ENCODE peak calls at places on chromosomes 12 and 14, in eight cellular contexts. One of them, this sample, is unnamed.
A peak's percentile ranks its signal among the peaks of the same experiment; 100 is the strongest.

GRCh38 chr12:48197549-48197966 is 5.5 kb downstream of the OR10AD1 start:
- DNase-seq in stimulated activated CD8-positive, alpha-beta memory T cell treated with anti-CD3 and anti-CD28 coated beads, Interleukin-2, amount 100 ng/mL, for 48 hours: no peak
- DNase-seq in Ammon's horn: peak; percentile 54
- DNase-seq in activated CD4-positive, alpha-beta T cell treated with anti-CD3 and anti-CD28 coated beads, Interleukin-2, amount 50 U/mL, for 24 hours: no peak
- DNase-seq in GM19239: no peak
- DNase-seq in bronchial epithelial cell: peak; percentile 61
- DNase-seq in activated naive CD4-positive, alpha-beta T cell treated with anti-CD3 and anti-CD28 coated beads, Interleukin-2, amount 10 ng/mL, durations not matched to agents 7 days and 5 days: peak; percentile 41
- DNase-seq in nucleus accumbens: no peak
- DNase-seq in this sample: no peak

GRCh38 chr14:96268426-96269358 is 12.7 kb downstream of the BDKRB1 start:
- DNase-seq in stimulated activated CD8-positive, alpha-beta memory T cell treated with anti-CD3 and anti-CD28 coated beads, Interleukin-2, amount 100 ng/mL, for 48 hours: no peak
- DNase-seq in Ammon's horn: no peak
- DNase-seq in activated CD4-positive, alpha-beta T cell treated with anti-CD3 and anti-CD28 coated beads, Interleukin-2, amount 50 U/mL, for 24 hours: no peak
- DNase-seq in GM19239: no peak
- DNase-seq in bronchial epithelial cell: peak; percentile 95
- DNase-seq in activated naive CD4-positive, alpha-beta T cell treated with anti-CD3 and anti-CD28 coated beads, Interleukin-2, amount 10 ng/mL, durations not matched to agents 7 days and 5 days: no peak
- DNase-seq in nucleus accumbens: no peak
- DNase-seq in this sample: no peak

GRCh38 chr12:120798696-120799095 is 73.1 kb downstream of the ACADS start:
- DNase-seq in stimulated activated CD8-positive, alpha-beta memory T cell treated with anti-CD3 and anti-CD28 coated beads, Interleukin-2, amount 100 ng/mL, for 48 hours: no peak
- DNase-seq in Ammon's horn: no peak
- DNase-seq in activated CD4-positive, alpha-beta T cell treated with anti-CD3 and anti-CD28 coated beads, Interleukin-2, amount 50 U/mL, for 24 hours: no peak
- DNase-seq in GM19239: no peak
- DNase-seq in bronchial epithelial cell: no peak
- DNase-seq in activated naive CD4-positive, alpha-beta T cell treated with anti-CD3 and anti-CD28 coated beads, Interleukin-2, amount 10 ng/mL, durations not matched to agents 7 days and 5 days: no peak
- DNase-seq in nucleus accumbens: no peak
- DNase-seq in this sample: no peak

GRCh38 chr12:5499566-5500325 is 67.8 kb downstream of the NTF3 start:
- DNase-seq in stimulated activated CD8-positive, alpha-beta memory T cell treated with anti-CD3 and anti-CD28 coated beads, Interleukin-2, amount 100 ng/mL, for 48 hours: no peak
- DNase-seq in Ammon's horn: no peak
- DNase-seq in activated CD4-positive, alpha-beta T cell treated with anti-CD3 and anti-CD28 coated beads, Interleukin-2, amount 50 U/mL, for 24 hours: no peak
- DNase-seq in GM19239: no peak
- DNase-seq in bronchial epithelial cell: no peak
- DNase-seq in activated naive CD4-positive, alpha-beta T cell treated with anti-CD3 and anti-CD28 coated beads, Interleukin-2, amount 10 ng/mL, durations not matched to agents 7 days and 5 days: no peak
- DNase-seq in nucleus accumbens: no peak
- DNase-seq in this sample: no peak

GRCh38 chr12:15603461-15604085 is 185.6 kb downstream of the EPS8 start:
- DNase-seq in stimulated activated CD8-positive, alpha-beta memory T cell treated with anti-CD3 and anti-CD28 coated beads, Interleukin-2, amount 100 ng/mL, for 48 hours: no peak
- DNase-seq in Ammon's horn: no peak
- DNase-seq in activated CD4-positive, alpha-beta T cell treated with anti-CD3 and anti-CD28 coated beads, Interleukin-2, amount 50 U/mL, for 24 hours: no peak
- DNase-seq in GM19239: no peak
- DNase-seq in bronchial epithelial cell: no peak
- DNase-seq in activated naive CD4-positive, alpha-beta T cell treated with anti-CD3 and anti-CD28 coated beads, Interleukin-2, amount 10 ng/mL, durations not matched to agents 7 days and 5 days: no peak
- DNase-seq in nucleus accumbens: no peak
- DNase-seq in this sample: no peak

GRCh38 chr14:55416866-55417265 is 5.2 kb upstream of the ATG14 start:
- DNase-seq in stimulated activated CD8-positive, alpha-beta memory T cell treated with anti-CD3 and anti-CD28 coated beads, Interleukin-2, amount 100 ng/mL, for 48 hours: no peak
- DNase-seq in Ammon's horn: no peak
- DNase-seq in activated CD4-positive, alpha-beta T cell treated with anti-CD3 and anti-CD28 coated beads, Interleukin-2, amount 50 U/mL, for 24 hours: no peak
- DNase-seq in GM19239: no peak
- DNase-seq in bronchial epithelial cell: peak; percentile 32
- DNase-seq in activated naive CD4-positive, alpha-beta T cell treated with anti-CD3 and anti-CD28 coated beads, Interleukin-2, amount 10 ng/mL, durations not matched to agents 7 days and 5 days: peak; percentile 42
- DNase-seq in nucleus accumbens: no peak
- DNase-seq in this sample: no peak

GRCh38 chr12:122517877-122518276 is 8.9 kb downstream of the RSRC2 start:
- DNase-seq in stimulated activated CD8-positive, alpha-beta memory T cell treated with anti-CD3 and anti-CD28 coated beads, Interleukin-2, amount 100 ng/mL, for 48 hours: no peak
- DNase-seq in Ammon's horn: no peak
- DNase-seq in activated CD4-positive, alpha-beta T cell treated with anti-CD3 and anti-CD28 coated beads, Interleukin-2, amount 50 U/mL, for 24 hours: no peak
- DNase-seq in GM19239: no peak
- DNase-seq in bronchial epithelial cell: no peak
- DNase-seq in activated naive CD4-positive, alpha-beta T cell treated with anti-CD3 and anti-CD28 coated beads, Interleukin-2, amount 10 ng/mL, durations not matched to agents 7 days and 5 days: no peak
- DNase-seq in nucleus accumbens: no peak
- DNase-seq in this sample: no peak

GRCh38 chr12:109726511-109727038 is 12.9 kb downstream of the FAM222A start:
- DNase-seq in stimulated activated CD8-positive, alpha-beta memory T cell treated with anti-CD3 and anti-CD28 coated beads, Interleukin-2, amount 100 ng/mL, for 48 hours: no peak
- DNase-seq in Ammon's horn: no peak
- DNase-seq in activated CD4-positive, alpha-beta T cell treated with anti-CD3 and anti-CD28 coated beads, Interleukin-2, amount 50 U/mL, for 24 hours: no peak
- DNase-seq in GM19239: no peak
- DNase-seq in bronchial epithelial cell: no peak
- DNase-seq in activated naive CD4-positive, alpha-beta T cell treated with anti-CD3 and anti-CD28 coated beads, Interleukin-2, amount 10 ng/mL, durations not matched to agents 7 days and 5 days: no peak
- DNase-seq in nucleus accumbens: no peak
- DNase-seq in this sample: no peak

GRCh38 chr14:102968306-102968705 is 45.8 kb downstream of the AMN start:
- DNase-seq in stimulated activated CD8-positive, alpha-beta memory T cell treated with anti-CD3 and anti-CD28 coated beads, Interleukin-2, amount 100 ng/mL, for 48 hours: no peak
- DNase-seq in Ammon's horn: no peak
- DNase-seq in activated CD4-positive, alpha-beta T cell treated with anti-CD3 and anti-CD28 coated beads, Interleukin-2, amount 50 U/mL, for 24 hours: no peak
- DNase-seq in GM19239: no peak
- DNase-seq in bronchial epithelial cell: no peak
- DNase-seq in activated naive CD4-positive, alpha-beta T cell treated with anti-CD3 and anti-CD28 coated beads, Interleukin-2, amount 10 ng/mL, durations not matched to agents 7 days and 5 days: no peak
- DNase-seq in nucleus accumbens: no peak
- DNase-seq in this sample: no peak

GRCh38 chr12:21992823-21993222 is 51.6 kb upstream of the ABCC9 start:
- DNase-seq in stimulated activated CD8-positive, alpha-beta memory T cell treated with anti-CD3 and anti-CD28 coated beads, Interleukin-2, amount 100 ng/mL, for 48 hours: no peak
- DNase-seq in Ammon's horn: no peak
- DNase-seq in activated CD4-positive, alpha-beta T cell treated with anti-CD3 and anti-CD28 coated beads, Interleukin-2, amount 50 U/mL, for 24 hours: no peak
- DNase-seq in GM19239: peak; percentile 3
- DNase-seq in bronchial epithelial cell: no peak
- DNase-seq in activated naive CD4-positive, alpha-beta T cell treated with anti-CD3 and anti-CD28 coated beads, Interleukin-2, amount 10 ng/mL, durations not matched to agents 7 days and 5 days: peak; percentile 22
- DNase-seq in nucleus accumbens: no peak
- DNase-seq in this sample: no peak

GRCh38 chr14:104787736-104788532 is 7.6 kb downstream of the AKT1 start:
- DNase-seq in stimulated activated CD8-positive, alpha-beta memory T cell treated with anti-CD3 and anti-CD28 coated beads, Interleukin-2, amount 100 ng/mL, for 48 hours: no peak
- DNase-seq in Ammon's horn: no peak
- DNase-seq in activated CD4-positive, alpha-beta T cell treated with anti-CD3 and anti-CD28 coated beads, Interleukin-2, amount 50 U/mL, for 24 hours: no peak
- DNase-seq in GM19239: no peak
- DNase-seq in bronchial epithelial cell: no peak
- DNase-seq in activated naive CD4-positive, alpha-beta T cell treated with anti-CD3 and anti-CD28 coated beads, Interleukin-2, amount 10 ng/mL, durations not matched to agents 7 days and 5 days: no peak
- DNase-seq in nucleus accumbens: no peak
- DNase-seq in this sample: no peak

This sample was measured in mesothelial cell of epicardium.